ENCODE peak calls at places on chromosomes 1 and 21, in eight cellular contexts. W is activated CD8-positive, alpha-beta memory T cell treated with anti-CD3 and anti-CD28 coated beads for 4 hours; X is breast epithelium; H is EL; V is mucosa of descending colon; I is Karpas-422; A is CD8-positive, alpha-beta T cell; P is mammary epithelial cell. T is an unnamed sample.

GRCh38 chr1:10755977-10756521 is 40.4 kb downstream of the CASZ1 start:
- DNase-seq in W (peak; percentile 15), X (no peak), H (peak; percentile 37), V (peak; percentile 92), I (no peak), A (peak; percentile 59), P (peak; percentile 6), T (no peak)

GRCh38 chr1:224448428-224449017 is 13.9 kb upstream of the WDR26 start:
- DNase-seq in W (no peak), X (no peak), H (no peak), V (no peak), I (no peak), A (no peak), P (no peak), T (no peak)

GRCh38 chr1:211324992-211325775 is 1.4 kb upstream of the TRAF5 start:
- DNase-seq in W (no peak), X (no peak), H (no peak), V (no peak), I (no peak), A (no peak), P (no peak), T (no peak)

GRCh38 chr21:39084979-39085729 is 98.1 kb downstream of the PSMG1 start:
- DNase-seq in W (no peak), X (no peak), H (no peak), V (no peak), I (peak; percentile 20), A (no peak), P (no peak), T (no peak)

GRCh38 chr1:46130144-46130543 is 2.3 kb downstream of the PIK3R3 start:
- DNase-seq in W (no peak), X (no peak), H (no peak), V (no peak), I (no peak), A (no peak), P (no peak), T (no peak)

GRCh38 chr21:31865429-31865970 is 7.3 kb upstream of the HUNK start:
- DNase-seq in W (no peak), X (no peak), H (no peak), V (no peak), I (no peak), A (no peak), P (no peak), T (no peak)

GRCh38 chr1:58442114-58442513 is 104.4 kb downstream of the OMA1 start:
- DNase-seq in W (no peak), X (no peak), H (no peak), V (no peak), I (no peak), A (no peak), P (no peak), T (no peak)

GRCh38 chr1:219124163-219124562 is 49.5 kb upstream of the LYPLAL1 start:
- DNase-seq in W (no peak), X (no peak), H (no peak), V (no peak), I (no peak), A (no peak), P (no peak), T (no peak)

GRCh38 chr1:111717450-111717849 is 21.7 kb downstream of the INKA2 start:
- DNase-seq in W (no peak), X (no peak), H (no peak), V (no peak), I (no peak), A (no peak), P (no peak), T (no peak)

GRCh38 chr1:156433602-156434001 is 64.6 kb downstream of the RHBG start:
- DNase-seq in W (no peak), X (no peak), H (no peak), V (no peak), I (no peak), A (no peak), P (no peak), T (no peak)

GRCh38 chr1:43655953-43656352 is 6.0 kb downstream of the KDM4A start:
- DNase-seq in W (no peak), X (no peak), H (no peak), V (no peak), I (no peak), A (no peak), P (no peak), T (no peak)

GRCh38 chr1:248622491-248623106 is 12.3 kb downstream of the OR2T11 start:
- DNase-seq in W (no peak), X (no peak), H (peak; percentile 25), V (no peak), I (peak; percentile 84), A (no peak), P (peak; percentile 11), T (peak; percentile 23)

GRCh38 chr21:29196021-29196663 is 65.7 kb downstream of the MAP3K7CL start:
- DNase-seq in W (peak; percentile 52), X (no peak), H (peak; percentile 97), V (no peak), I (peak; percentile 80), A (peak; percentile 31), P (peak; percentile 91), T (peak; percentile 23)

GRCh38 chr1:99850458-99850974 is 355 bp downstream of the AGL start:
- DNase-seq in W (no peak), X (no peak), H (peak; percentile 8), V (no peak), I (peak; percentile 60), A (no peak), P (peak; percentile 25), T (no peak)